ENCODE peak calls at places on chromosomes 3 and 15, in six cellular contexts. One of them, this sample, is unnamed.

GRCh38 chr3:123310186-123310585 is 108.4 kb downstream of the SEC22A start:
- DNase-seq in breast epithelium: no peak
- DNase-seq in tibial nerve: no peak
- DNase-seq in stomach: no peak
- DNase-seq in Peyer's patch: no peak
- DNase-seq in H1: no peak
- DNase-seq in this sample: no peak

GRCh38 chr3:158058775-158059174 is 47.4 kb downstream of the SHOX2 start:
- DNase-seq in breast epithelium: no peak
- DNase-seq in stomach: no peak
- DNase-seq in Peyer's patch: no peak
- DNase-seq in H1: no peak
- DNase-seq in tibial nerve: no peak
- DNase-seq in this sample: no peak

GRCh38 chr3:98893740-98894139 is 7.8 kb downstream of the DCBLD2 start:
- DNase-seq in H1: no peak
- DNase-seq in Peyer's patch: no peak
- DNase-seq in tibial nerve: no peak
- DNase-seq in stomach: no peak
- DNase-seq in breast epithelium: no peak
- DNase-seq in this sample: no peak

GRCh38 chr15:72358532-72359180 is 17.2 kb downstream of the HEXA start:
- DNase-seq in H1: no peak
- DNase-seq in stomach: peak; percentile 37
- DNase-seq in breast epithelium: peak; percentile 88
- DNase-seq in Peyer's patch: no peak
- DNase-seq in tibial nerve: peak; percentile 27
- DNase-seq in this sample: no peak

GRCh38 chr3:186044427-186044826 is 64.5 kb downstream of the ETV5 start:
- DNase-seq in H1: peak; percentile 22
- DNase-seq in Peyer's patch: no peak
- DNase-seq in stomach: peak; percentile 48
- DNase-seq in breast epithelium: no peak
- DNase-seq in tibial nerve: no peak
- DNase-seq in this sample: no peak

GRCh38 chr15:100918034-100918689 is 995 bp upstream of the LRRK1 start:
- DNase-seq in breast epithelium: peak; percentile 67
- DNase-seq in Peyer's patch: peak; percentile 74
- DNase-seq in stomach: peak; percentile 83
- DNase-seq in H1: peak; percentile 94
- DNase-seq in tibial nerve: peak; percentile 55
- DNase-seq in this sample: peak; percentile 54

GRCh38 chr15:49492834-49493233 is 69.8 kb downstream of the FGF7 start:
- DNase-seq in breast epithelium: no peak
- DNase-seq in H1: no peak
- DNase-seq in Peyer's patch: no peak
- DNase-seq in tibial nerve: no peak
- DNase-seq in stomach: no peak
- DNase-seq in this sample: no peak

GRCh38 chr3:76096036-76096435 is 310.7 kb upstream of the ZNF717 start:
- DNase-seq in breast epithelium: no peak
- DNase-seq in stomach: no peak
- DNase-seq in tibial nerve: no peak
- DNase-seq in H1: no peak
- DNase-seq in Peyer's patch: no peak
- DNase-seq in this sample: no peak

GRCh38 chr3:195251336-195252065 is 19.5 kb downstream of the XXYLT1 start:
- DNase-seq in Peyer's patch: no peak
- DNase-seq in tibial nerve: no peak
- DNase-seq in stomach: no peak
- DNase-seq in H1: no peak
- DNase-seq in breast epithelium: no peak
- DNase-seq in this sample: no peak

GRCh38 chr15:77508541-77509505 is 88.1 kb downstream of the HMG20A start:
- DNase-seq in tibial nerve: peak; percentile 51
- DNase-seq in breast epithelium: no peak
- DNase-seq in Peyer's patch: no peak
- DNase-seq in H1: no peak
- DNase-seq in stomach: peak; percentile 73
- DNase-seq in this sample: no peak

GRCh38 chr15:80788536-80788935 is 9.4 kb downstream of the CEMIP start:
- DNase-seq in breast epithelium: no peak
- DNase-seq in stomach: no peak
- DNase-seq in tibial nerve: no peak
- DNase-seq in H1: no peak
- DNase-seq in Peyer's patch: no peak
- DNase-seq in this sample: no peak

GRCh38 chr15:78988361-78988911 is 43.6 kb upstream of the CTSH start:
- DNase-seq in stomach: peak; percentile 64
- DNase-seq in Peyer's patch: peak; percentile 59
- DNase-seq in tibial nerve: peak; percentile 79
- DNase-seq in H1: no peak
- DNase-seq in breast epithelium: peak; percentile 91
- DNase-seq in this sample: no peak

GRCh38 chr3:135106445-135106844 is 311.4 kb downstream of the EPHB1 start:
- DNase-seq in H1: peak; percentile 67
- DNase-seq in stomach: peak; percentile 60
- DNase-seq in tibial nerve: no peak
- DNase-seq in breast epithelium: no peak
- DNase-seq in Peyer's patch: no peak
- DNase-seq in this sample: no peak

GRCh38 chr3:69691860-69692259 is 47.4 kb upstream of the MITF start:
- DNase-seq in H1: no peak
- DNase-seq in Peyer's patch: no peak
- DNase-seq in breast epithelium: no peak
- DNase-seq in tibial nerve: no peak
- DNase-seq in stomach: no peak
- DNase-seq in this sample: no peak

GRCh38 chr3:120284702-120285507 is at the start of gene GPR156:
- DNase-seq in Peyer's patch: no peak
- DNase-seq in stomach: no peak
- DNase-seq in breast epithelium: no peak
- DNase-seq in tibial nerve: no peak
- DNase-seq in H1: peak; percentile 67
- DNase-seq in this sample: no peak

GRCh38 chr15:29133791-29134190 is 135.8 kb downstream of the NSMCE3 start:
- DNase-seq in breast epithelium: no peak
- DNase-seq in H1: no peak
- DNase-seq in stomach: no peak
- DNase-seq in tibial nerve: no peak
- DNase-seq in Peyer's patch: no peak
- DNase-seq in this sample: no peak

DNA sequence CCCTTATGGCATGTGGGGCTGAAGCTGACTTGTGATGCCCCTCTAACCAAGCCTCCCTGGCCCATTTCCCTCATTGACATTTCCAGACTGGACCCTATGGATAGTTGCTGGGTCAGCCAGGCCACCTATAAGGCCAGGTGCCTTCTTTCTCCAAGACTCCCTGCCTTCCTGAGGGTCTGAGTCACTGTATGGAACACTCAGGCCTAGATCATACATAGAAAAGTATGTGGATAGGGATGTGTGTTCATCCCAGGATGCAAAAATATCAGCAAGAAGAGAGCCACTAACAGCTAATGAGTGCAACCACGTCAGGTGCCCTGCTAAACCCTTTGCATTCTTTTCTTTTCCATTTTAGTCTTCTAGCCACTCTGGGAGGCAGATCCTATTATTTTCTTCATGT is 168.4 kb upstream of the WNT5A start:
- DNase-seq in stomach: no peak
- DNase-seq in Peyer's patch: no peak
- DNase-seq in breast epithelium: no peak
- DNase-seq in H1: no peak
- DNase-seq in tibial nerve: no peak
- DNase-seq in this sample: no peak
- TF ChIP-seq CTCF in stomach: no peak
- TF ChIP-seq CTCF in Peyer's patch: no peak
- TF ChIP-seq CTCF in breast epithelium: no peak
- TF ChIP-seq CTCF in H1: no peak
- TF ChIP-seq CTCF in tibial nerve: no peak
- TF ChIP-seq CTCF in this sample: no peak

GRCh38 chr3:4506559-4507009 is 13.4 kb downstream of the ITPR1 start:
- DNase-seq in tibial nerve: no peak
- DNase-seq in stomach: no peak
- DNase-seq in H1: no peak
- DNase-seq in breast epithelium: no peak
- DNase-seq in Peyer's patch: no peak
- DNase-seq in this sample: no peak
- H3K27ac ChIP-seq in tibial nerve: no peak overlapping the region
- H3K27ac ChIP-seq in stomach: no peak overlapping the region
- H3K27ac ChIP-seq in H1: no peak overlapping the region
- H3K27ac ChIP-seq in breast epithelium: no peak overlapping the region
- H3K27ac ChIP-seq in Peyer's patch: no peak overlapping the region
- H3K27ac ChIP-seq in this sample: no peak overlapping the region

DNA sequence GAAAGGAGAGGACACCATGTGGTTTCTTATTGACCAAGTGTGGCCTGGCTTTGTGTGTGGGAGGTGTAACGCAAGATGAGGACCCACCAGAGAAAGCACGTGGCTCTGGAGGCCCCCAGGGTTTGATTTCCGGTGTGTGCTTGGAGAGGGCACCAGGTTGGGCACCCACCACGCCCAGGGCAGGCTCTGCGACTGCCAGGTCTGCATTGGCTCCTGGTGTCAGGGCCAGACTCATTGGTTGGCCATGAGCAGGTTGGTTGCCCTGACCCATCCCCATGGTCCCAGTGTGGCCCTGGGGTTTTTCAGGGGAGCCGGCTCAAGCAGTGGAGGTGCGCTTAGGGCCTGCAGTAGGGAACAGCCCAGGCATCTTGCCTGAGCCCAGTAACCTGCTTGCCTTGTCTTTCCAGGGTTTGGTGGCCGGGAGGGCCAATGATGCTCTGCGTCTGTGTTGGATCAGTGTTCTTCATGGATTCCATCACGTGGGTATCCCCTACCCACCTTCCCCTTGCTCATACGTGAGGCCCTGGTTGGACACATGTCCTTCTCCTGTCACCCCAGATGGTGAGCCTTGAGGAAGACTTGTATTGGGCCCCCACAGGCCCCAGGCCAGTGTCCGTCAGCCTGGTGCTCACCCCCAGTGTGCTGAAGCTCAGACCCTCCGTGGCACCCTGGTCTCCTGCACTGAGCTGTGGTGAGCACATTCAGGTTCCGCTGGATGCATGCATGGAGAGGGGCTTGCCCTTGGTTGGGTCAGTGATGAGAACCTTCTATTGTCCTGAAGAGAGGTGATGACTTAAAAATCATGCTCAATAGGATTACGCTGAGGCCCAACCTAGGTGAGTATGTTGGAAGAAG is 193.9 kb downstream of the UBE3A start:
- DNase-seq in H1: peak; percentile 23
- DNase-seq in stomach: peak; percentile 19
- DNase-seq in Peyer's patch: no peak
- DNase-seq in tibial nerve: no peak
- DNase-seq in breast epithelium: peak; percentile 1
- DNase-seq in this sample: no peak
- H3K9me3 ChIP-seq in H1: peaks cover 98% of the 10 kb centered on the region
- H3K9me3 ChIP-seq in stomach: peaks cover 5% of the 10 kb centered on the region
- H3K9me3 ChIP-seq in Peyer's patch: no peaks in the 10 kb centered on the region
- H3K9me3 ChIP-seq in tibial nerve: no peaks in the 10 kb centered on the region
- H3K9me3 ChIP-seq in breast epithelium: peaks cover 72% of the 10 kb centered on the region
- H3K9me3 ChIP-seq in this sample: peaks cover under 1% of the 10 kb centered on the region

GRCh38 chr15:62453979-62454378 is 288.9 kb upstream of the C2CD4B start:
- DNase-seq in tibial nerve: no peak
- DNase-seq in Peyer's patch: no peak
- DNase-seq in H1: no peak
- DNase-seq in stomach: no peak
- DNase-seq in breast epithelium: no peak
- DNase-seq in this sample: no peak

GRCh38 chr15:62457100-62457499 is 292.0 kb upstream of the C2CD4B start:
- DNase-seq in tibial nerve: no peak
- DNase-seq in breast epithelium: no peak
- DNase-seq in Peyer's patch: no peak
- DNase-seq in stomach: no peak
- DNase-seq in H1: no peak
- DNase-seq in this sample: no peak

GRCh38 chr15:62456011-62456920 is 291.2 kb upstream of the C2CD4B start:
- DNase-seq in Peyer's patch: no peak
- DNase-seq in tibial nerve: no peak
- DNase-seq in breast epithelium: no peak
- DNase-seq in stomach: no peak
- DNase-seq in H1: no peak
- DNase-seq in this sample: no peak

GRCh38 chr15:62454567-62455172 is 289.6 kb upstream of the C2CD4B start:
- DNase-seq in breast epithelium: no peak
- DNase-seq in stomach: no peak
- DNase-seq in H1: no peak
- DNase-seq in tibial nerve: no peak
- DNase-seq in Peyer's patch: no peak
- DNase-seq in this sample: no peak

DNA sequence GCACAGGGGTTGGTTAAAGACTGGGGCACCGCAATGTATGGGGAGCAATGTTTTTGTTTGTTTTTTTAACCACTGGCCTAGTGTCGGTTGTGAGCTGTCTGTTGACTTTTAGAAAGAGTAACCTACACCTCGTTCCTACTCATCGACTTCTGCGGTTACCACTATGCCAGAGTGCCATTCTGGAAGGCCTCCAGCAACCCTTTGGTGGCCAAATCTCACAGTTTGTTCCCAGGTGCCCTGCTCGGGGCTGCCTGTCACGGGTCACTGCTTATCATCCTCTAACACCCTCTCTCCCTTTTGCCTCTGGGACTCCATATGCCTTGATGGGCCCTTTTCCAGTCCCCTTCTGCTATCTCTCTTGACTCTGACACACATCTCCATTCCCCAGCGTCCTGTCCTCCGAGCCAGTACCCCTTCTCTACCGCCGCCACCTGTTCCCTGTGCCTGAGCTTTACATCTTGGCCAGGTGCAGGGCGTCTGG is 290.4 kb upstream of the C2CD4B start:
- DNase-seq in tibial nerve: no peak
- DNase-seq in Peyer's patch: no peak
- DNase-seq in breast epithelium: no peak
- DNase-seq in H1: no peak
- DNase-seq in stomach: no peak
- DNase-seq in this sample: no peak
- TF ChIP-seq CTCF in tibial nerve: no peak
- TF ChIP-seq CTCF in Peyer's patch: no peak
- TF ChIP-seq CTCF in breast epithelium: no peak
- TF ChIP-seq CTCF in H1: no peak
- TF ChIP-seq CTCF in stomach: no peak
- TF ChIP-seq CTCF in this sample: no peak